ENCODE peak calls at places on chromosomes 3 and 15, in six cellular contexts. D is stimulated activated CD8-positive, alpha-beta memory T cell treated with anti-CD3 and anti-CD28 coated beads, Interleukin-7, amount 100 ng/mL, for 4 hours; G is GM06990; R is globus pallidus; Y is coronary artery; E is left cardiac atrium. U is an unnamed sample.

GRCh38 chr3:169661567-169662214 is 1.8 kb downstream of the MECOM start:
- DNase-seq in E (peak; percentile 62), Y (peak; percentile 77), R (no peak), D (no peak), G (no peak), U (no peak)

GRCh38 chr15:89105147-89105546 is 16.9 kb downstream of the ABHD2 start:
- DNase-seq in G (no peak), Y (no peak), R (no peak), D (no peak), E (no peak), U (no peak)

GRCh38 chr3:189276481-189277190 is 104.9 kb downstream of the TPRG1 start:
- DNase-seq in D (no peak), G (peak; percentile 52), Y (no peak), E (peak; percentile 21), R (peak; percentile 13), U (no peak)

GRCh38 chr3:177479630-177480029 is 282.3 kb upstream of the TBL1XR1 start:
- DNase-seq in Y (no peak), G (no peak), E (no peak), R (no peak), D (no peak), U (no peak)

GRCh38 chr3:4850928-4851265 is 128.3 kb upstream of the BHLHE40 start:
- DNase-seq in E (no peak), G (no peak), R (no peak), Y (no peak), D (no peak), U (peak; percentile 64)

GRCh38 chr15:46961795-46962194 is 755.5 kb upstream of the SEMA6D start:
- DNase-seq in G (no peak), Y (no peak), E (no peak), D (no peak), R (no peak), U (no peak)

GRCh38 chr3:70127192-70127591 is 127.7 kb downstream of the SAMMSON start:
- DNase-seq in R (no peak), Y (no peak), G (no peak), E (no peak), D (no peak), U (no peak)

GRCh38 chr3:172201136-172201989 is 162.0 kb downstream of the FNDC3B start:
- DNase-seq in G (no peak), R (peak; percentile 24), D (no peak), Y (peak; percentile 86), E (peak; percentile 89), U (no peak)

GRCh38 chr3:113436794-113437193 is 4.5 kb downstream of the CFAP44 start:
- DNase-seq in Y (no peak), E (no peak), G (no peak), R (no peak), D (no peak), U (peak; percentile 6)

GRCh38 chr3:142888484-142889262 is at the start of gene PCOLCE2:
- DNase-seq in D (no peak), Y (no peak), E (peak; percentile 54), R (no peak), G (peak; percentile 26), U (peak; percentile 11)

GRCh38 chr3:45915518-45916231 is 27.6 kb upstream of the CXCR6 start:
- DNase-seq in G (peak; percentile 84), R (no peak), E (no peak), Y (no peak), D (peak; percentile 77), U (peak; percentile 83)

GRCh38 chr3:173993299-173993698 is 595.8 kb downstream of the NLGN1 start:
- DNase-seq in E (no peak), R (peak; percentile 57), D (no peak), Y (no peak), G (no peak), U (no peak)

GRCh38 chr3:13275376-13276005 is 144.6 kb downstream of the NUP210 start:
- DNase-seq in D (no peak), G (no peak), E (no peak), Y (no peak), R (no peak), U (no peak)

GRCh38 chr15:42491540-42492225 is 742 bp upstream of the ZNF106 start:
- DNase-seq in D (no peak), E (no peak), R (no peak), G (no peak), Y (no peak), U (no peak)

GRCh38 chr3:59482001-59482400 is 432.2 kb upstream of the CFAP20DC start:
- DNase-seq in E (no peak), G (no peak), R (no peak), Y (no peak), D (no peak), U (no peak)

GRCh38 chr15:74461847-74462511 is 1.0 kb upstream of the UBL7 start:
- DNase-seq in D (no peak), R (no peak), E (no peak), Y (no peak), G (no peak), U (no peak)

GRCh38 chr15:29093065-29093435 is 176.6 kb downstream of the NSMCE3 start:
- DNase-seq in R (no peak), E (no peak), D (no peak), G (no peak), Y (no peak), U (no peak)

GRCh38 chr3:95705786-95706418 is 1108.5 kb upstream of the EPHA6 start:
- DNase-seq in G (no peak), Y (no peak), D (no peak), R (no peak), E (peak; percentile 16), U (no peak)

GRCh38 chr15:58467121-58467721 is 35.4 kb downstream of the LIPC start:
- DNase-seq in Y (no peak), E (no peak), G (no peak), D (no peak), R (no peak), U (no peak)

GRCh38 chr3:10335871-10336622 is 15.1 kb upstream of the SEC13 start:
- DNase-seq in D (no peak), G (no peak), E (no peak), Y (no peak), R (no peak), U (no peak)

GRCh38 chr3:34895841-34896240 is 743.5 kb upstream of the ARPP21 start:
- DNase-seq in G (no peak), D (no peak), R (no peak), E (no peak), Y (no peak), U (no peak)

GRCh38 chr3:98573231-98573728 is 20.1 kb downstream of the CPOX start:
- DNase-seq in Y (no peak), E (no peak), D (no peak), G (no peak), R (no peak), U (no peak)

GRCh38 chr3:17404548-17404947 is 337.9 kb downstream of the TBC1D5 start:
- DNase-seq in G (no peak), Y (no peak), E (no peak), D (no peak), R (no peak), U (no peak)

GRCh38 chr3:13535905-13536304 is 13.0 kb upstream of the FBLN2 start:
- DNase-seq in D (no peak), Y (no peak), G (no peak), E (no peak), R (peak; percentile 24), U (no peak)

GRCh38 chr3:187743195-187744141 is 1.8 kb downstream of the BCL6 start:
- DNase-seq in E (peak; percentile 73), D (no peak), R (peak; percentile 61), G (no peak), Y (peak; percentile 89), U (peak; percentile 73)

GRCh38 chr3:130829575-130829947 is 64.3 kb upstream of the ATP2C1 start:
- DNase-seq in Y (no peak), E (no peak), R (no peak), G (peak; percentile 43), D (no peak), U (no peak)

GRCh38 chr15:57290826-57291225 is 85.5 kb upstream of the CGNL1 start:
- DNase-seq in D (no peak), G (no peak), E (no peak), Y (no peak), R (no peak), U (no peak)

GRCh38 chr3:129592362-129593150 is 13.9 kb downstream of the PLXND1 start:
- DNase-seq in D (no peak), R (no peak), E (peak; percentile 80), Y (no peak), G (no peak), U (no peak)

GRCh38 chr3:12155833-12156232 is 2.9 kb downstream of the TIMP4 start:
- DNase-seq in G (no peak), E (peak; percentile 35), D (no peak), Y (no peak), R (no peak), U (no peak)

GRCh38 chr3:24185738-24186384 is 240.8 kb downstream of the NR1D2 start:
- DNase-seq in E (peak; percentile 38), D (no peak), R (peak; percentile 48), Y (no peak), G (no peak), U (peak; percentile 46)

GRCh38 chr15:84714816-84715215 is 1.1 kb downstream of the SEC11A start:
- DNase-seq in G (no peak), R (no peak), D (no peak), E (no peak), Y (no peak), U (no peak)

GRCh38 chr3:28840976-28841376 is 439.9 kb upstream of the RBMS3 start:
- DNase-seq in R (no peak), G (peak; percentile 44), Y (no peak), E (no peak), D (no peak), U (peak; percentile 22)

GRCh38 chr3:52904000-52904399 is 6.7 kb upstream of the STIMATE start:
- DNase-seq in G (no peak), Y (no peak), E (no peak), R (no peak), D (no peak), U (no peak)

GRCh38 chr3:168653255-168653654 is 557.5 kb upstream of the GOLIM4 start:
- DNase-seq in Y (no peak), G (no peak), R (no peak), D (no peak), E (no peak), U (no peak)

GRCh38 chr3:16249336-16249735 is 15.4 kb downstream of the DPH3 start:
- DNase-seq in R (no peak), E (no peak), D (no peak), G (no peak), Y (no peak), U (peak; percentile 57)

GRCh38 chr15:70799667-70800450 is 36.5 kb upstream of the UACA start:
- DNase-seq in D (no peak), R (no peak), E (peak; percentile 40), G (no peak), Y (no peak), U (no peak)

GRCh38 chr15:30889231-30889630 is 14.5 kb upstream of the FAN1 start:
- DNase-seq in Y (no peak), G (no peak), E (no peak), D (no peak), R (peak; percentile 73), U (no peak)

U was measured in activated naive CD4-positive, alpha-beta T cell treated with anti-CD3 and anti-CD28 coated beads for 36 hours.